ENCODE peak calls at places on chromosomes 12 and 14, in five cellular contexts. W, M, Z, L and U are unnamed samples.

GRCh38 chr12:63930971-63931370 is 86.5 kb downstream of the SRGAP1 start:
- DNase-seq in W (peak; percentile 45), L (no peak), Z (no peak), M (peak; percentile 88), U (no peak)

GRCh38 chr14:62947291-62947690 is 98.0 kb downstream of the KCNH5 start:
- DNase-seq in W (no peak), L (no peak), Z (no peak), M (no peak), U (no peak)

GRCh38 chr14:99524804-99525698 is 43.8 kb downstream of the CCNK start:
- DNase-seq in M (peak; percentile 48), L (no peak), W (peak; percentile 50), Z (no peak), U (no peak)

GRCh38 chr12:1496162-1496925 is 98.0 kb downstream of the FBXL14 start:
- DNase-seq in L (no peak), M (no peak), Z (no peak), W (peak; percentile 42), U (no peak)

GRCh38 chr12:66217342-66217929 is 28.4 kb downstream of the IRAK3 start:
- DNase-seq in W (no peak), M (no peak), Z (no peak), L (no peak), U (no peak)

GRCh38 chr12:54749191-54749818 is 101.1 kb upstream of the DCD start:
- DNase-seq in L (no peak), W (peak; percentile 43), M (peak; percentile 57), Z (peak; percentile 60), U (peak; percentile 62)

GRCh38 chr14:42045393-42045792 is 438.7 kb downstream of the LRFN5 start:
- DNase-seq in W (no peak), Z (no peak), M (no peak), L (no peak), U (no peak)

GRCh38 chr12:99619389-99620158 is 28.0 kb upstream of the GARIN6 start:
- DNase-seq in M (peak; percentile 42), W (peak; percentile 40), L (no peak), Z (peak; percentile 61), U (peak; percentile 26)

GRCh38 chr14:92507174-92507768 is 6.3 kb upstream of the RIN3 start:
- DNase-seq in L (no peak), W (no peak), M (no peak), Z (peak; percentile 62), U (no peak)

GRCh38 chr14:23409475-23409874 is 1.4 kb upstream of the MYH6 start:
- DNase-seq in W (no peak), L (no peak), M (no peak), Z (peak; percentile 17), U (no peak)

GRCh38 chr12:96493101-96493500 is 3.7 kb downstream of the CFAP54 start:
- DNase-seq in W (no peak), L (no peak), Z (no peak), M (peak; percentile 60), U (no peak)

GRCh38 chr12:2049604-2050540 is 2.9 kb upstream of the CACNA1C start:
- DNase-seq in M (peak; percentile 57), L (no peak), W (no peak), Z (no peak), U (no peak)

GRCh38 chr12:18008642-18009041 is 81.4 kb downstream of the RERGL start:
- DNase-seq in Z (no peak), M (no peak), W (no peak), L (no peak), U (no peak)

GRCh38 chr12:92134638-92135274 is 10.9 kb downstream of the BTG1 start:
- DNase-seq in Z (peak; percentile 58), W (peak; percentile 84), M (peak; percentile 94), L (no peak), U (no peak)

GRCh38 chr12:65093571-65093970 is 27.5 kb downstream of the WIF1 start:
- DNase-seq in Z (no peak), W (no peak), M (peak; percentile 62), L (no peak), U (no peak)

GRCh38 chr12:47017901-47018479 is 61.4 kb upstream of the PCED1B start:
- DNase-seq in W (no peak), M (no peak), Z (no peak), L (no peak), U (no peak)

GRCh38 chr12:85468356-85469157 is 188.5 kb downstream of the ALX1 start:
- DNase-seq in W (peak; percentile 69), L (no peak), M (peak; percentile 71), Z (peak; percentile 69), U (peak; percentile 60)

GRCh38 chr12:112386726-112387125 is 4.5 kb upstream of the HECTD4 start:
- DNase-seq in W (no peak), M (peak; percentile 85), L (no peak), Z (no peak), U (no peak)

GRCh38 chr14:25381498-25381897 is 331.6 kb upstream of the STXBP6 start:
- DNase-seq in L (no peak), M (peak; percentile 48), Z (no peak), W (no peak), U (peak; percentile 20)

GRCh38 chr12:30753233-30753632 is 1.5 kb downstream of the CAPRIN2 start:
- DNase-seq in Z (peak; percentile 35), L (no peak), M (peak; percentile 54), W (peak; percentile 53), U (peak; percentile 54)

GRCh38 chr14:55129428-55130193 is 559 bp downstream of the LGALS3 start:
- DNase-seq in L (no peak), Z (peak; percentile 74), W (peak; percentile 77), M (peak; percentile 52), U (no peak)

GRCh38 chr14:103552011-103552797 is 10.3 kb downstream of the BAG5 start:
- DNase-seq in Z (no peak), L (no peak), W (peak; percentile 47), M (peak; percentile 34), U (no peak)

GRCh38 chr12:103401421-103401820 is 94.3 kb downstream of the C12orf42 start:
- DNase-seq in W (no peak), M (no peak), L (no peak), Z (no peak), U (peak; percentile 8)

GRCh38 chr12:130633771-130634170 is 82.3 kb downstream of the RIMBP2 start:
- DNase-seq in M (no peak), Z (no peak), L (no peak), W (no peak), U (no peak)

GRCh38 chr12:75641031-75641780 is 129.8 kb upstream of the KRR1 start:
- DNase-seq in L (no peak), Z (peak; percentile 88), W (peak; percentile 95), M (peak; percentile 92), U (peak; percentile 52)

GRCh38 chr12:54974281-54974680 is 10.3 kb downstream of the TESPA1 start:
- DNase-seq in L (no peak), Z (no peak), W (no peak), M (no peak), U (no peak)

DNA sequence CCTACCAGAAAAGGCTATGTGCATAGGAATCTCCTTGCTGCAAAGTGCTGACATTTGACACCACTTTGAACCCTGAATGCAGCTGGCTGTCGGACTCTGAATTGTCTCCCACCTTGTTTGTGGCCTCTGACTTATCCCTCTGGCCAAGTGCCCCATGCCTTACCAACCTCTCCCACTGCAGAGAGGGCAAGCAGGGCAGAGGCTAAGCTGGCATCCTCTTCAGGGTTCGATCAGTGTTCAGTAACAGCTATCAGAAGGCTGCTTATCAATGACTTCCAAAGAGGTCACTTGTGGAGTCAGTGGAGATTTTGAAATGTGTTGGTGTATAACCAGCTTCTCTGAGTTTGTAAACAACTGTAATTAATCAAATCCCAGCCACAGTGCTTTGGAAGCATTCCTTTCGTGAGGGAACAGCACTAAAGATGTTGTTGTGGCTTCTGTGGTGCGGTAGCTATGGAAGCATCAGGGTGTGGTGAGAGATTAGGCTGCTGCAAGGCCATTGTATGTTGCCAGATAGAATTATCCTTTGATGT is 22.6 kb upstream of the BMP4 start:
- DNase-seq in W (peak; percentile 58), M (no peak), L (no peak), Z (no peak), U (no peak)
- H3K4me3 ChIP-seq in W (no peak overlapping the region), M (no peak overlapping the region), L (no peak overlapping the region), Z (no peak overlapping the region), U (no peak overlapping the region)

DNA sequence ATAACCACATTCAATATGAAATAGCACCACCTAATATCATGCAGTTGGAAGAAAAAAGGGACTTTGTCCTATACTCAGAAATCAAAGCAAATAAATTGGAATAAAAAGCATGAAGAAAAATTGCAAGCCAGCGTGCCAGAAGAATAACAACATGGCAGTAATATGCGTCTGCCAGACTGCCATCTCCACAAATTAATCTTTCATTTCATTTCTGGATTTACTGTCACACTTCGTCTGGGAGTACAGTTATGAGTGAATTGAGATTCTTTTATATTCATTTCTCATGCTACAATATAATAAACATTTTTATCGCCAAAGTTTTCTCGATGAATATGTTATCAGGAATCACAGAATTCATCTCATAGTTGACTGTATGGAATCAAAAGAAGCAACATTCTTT is 1327.7 kb upstream of the SEL1L start:
- DNase-seq in M (no peak), W (no peak), L (no peak), Z (no peak), U (no peak)
- H3K4me3 ChIP-seq in M (no peak overlapping the region), W (no peak overlapping the region), L (no peak overlapping the region), Z (no peak overlapping the region), U (no peak overlapping the region)

GRCh38 chr12:123063535-123063934 is 83.1 kb downstream of the ARL6IP4 start:
- DNase-seq in W (no peak), Z (peak; percentile 39), M (peak; percentile 30), L (no peak), U (peak; percentile 58)

GRCh38 chr12:123064356-123064755 is 83.9 kb downstream of the ARL6IP4 start:
- DNase-seq in Z (no peak), M (no peak), W (no peak), L (no peak), U (no peak)

GRCh38 chr12:123061806-123062205 is 81.3 kb downstream of the ARL6IP4 start:
- DNase-seq in L (no peak), M (no peak), W (no peak), Z (no peak), U (no peak)

GRCh38 chr12:123064885-123065619 is 84.6 kb downstream of the ARL6IP4 start:
- DNase-seq in W (no peak), M (no peak), Z (no peak), L (no peak), U (no peak)

GRCh38 chr12:123062682-123063426 is 82.4 kb downstream of the ARL6IP4 start:
- DNase-seq in Z (peak; percentile 33), L (no peak), W (peak; percentile 28), M (peak; percentile 74), U (no peak)
- H3K4me3 ChIP-seq in Z (no peak overlapping the region), L (no peak overlapping the region), W (no peak overlapping the region), M (no peak overlapping the region), U (no peak overlapping the region)

GRCh38 chr12:123107926-123108681 is 42.8 kb downstream of the PITPNM2 start:
- DNase-seq in L (no peak), W (no peak), M (no peak), Z (no peak), U (no peak)

GRCh38 chr12:123102781-123103503 is 47.9 kb downstream of the PITPNM2 start:
- DNase-seq in L (no peak), M (no peak), Z (no peak), W (no peak), U (no peak)

GRCh38 chr12:123104809-123105208 is 46.1 kb downstream of the PITPNM2 start:
- DNase-seq in W (no peak), Z (no peak), L (no peak), M (no peak), U (no peak)

GRCh38 chr12:123106640-123107359 is 44.1 kb downstream of the PITPNM2 start:
- DNase-seq in M (no peak), L (no peak), Z (peak; percentile 74), W (no peak), U (peak; percentile 39)

DNA sequence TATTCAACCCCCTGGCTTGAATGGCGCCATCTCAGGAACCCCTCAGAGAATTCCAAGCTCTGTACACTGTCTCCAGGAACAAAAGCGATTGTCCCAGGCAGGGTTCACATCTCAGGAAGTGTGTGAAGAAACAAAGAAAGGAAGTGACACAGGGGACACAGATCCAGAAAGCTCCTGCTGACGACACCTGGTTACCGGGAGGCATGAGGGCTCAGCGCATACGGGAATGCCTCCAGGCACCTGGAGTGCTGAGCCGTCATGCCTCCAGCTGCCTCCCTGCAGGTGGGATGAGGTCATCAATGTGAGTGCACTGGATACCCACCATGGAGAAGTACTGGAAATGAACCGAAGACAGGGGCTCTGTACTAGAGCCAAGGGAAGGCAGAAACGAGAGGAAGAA is 45.5 kb downstream of the PITPNM2 start:
- DNase-seq in M (no peak), L (no peak), Z (no peak), W (peak; percentile 47), U (no peak)
- H3K4me3 ChIP-seq in M (no peak overlapping the region), L (no peak overlapping the region), Z (no peak overlapping the region), W (no peak overlapping the region), U (no peak overlapping the region)